ENCODE peak calls at places on chromosome 3, in nine cellular contexts. L is HCT116, O is keratinocyte, M is IMR-90, N is mammary epithelial cell, R is neural progenitor cell, K is DND-41, B is fibroblast of lung, F is GM23338. V is an unnamed sample. For H3K36me3 and H4K20me1, the result is how much of the 10 kb centered on the place peaks cover.

GRCh38 chr3:37453393-37454391 is 279.3 kb upstream of the LRRFIP2 start:
- DNase-seq in L (no peak), O (no peak), M (no peak), N (no peak), R (peak), K (no peak), B (no peak), F (peak), V (no peak)

GRCh38 chr3:104437891-104438290 is 928.8 kb upstream of the ALCAM start:
- DNase-seq in L (no peak), O (peak), M (peak), N (peak), R (peak), K (no peak), B (peak), F (peak), V (no peak)

GRCh38 chr3:50637012-50637411 is 20.1 kb downstream of the MAPKAPK3 start:
- DNase-seq in L (no peak), O (no peak), M (no peak), N (no peak), R (no peak), K (no peak), B (no peak), F (peak), V (no peak)

GRCh38 chr3:45878124-45878523 is 8.2 kb upstream of the CCR9 start:
- DNase-seq in L (no peak), O (no peak), M (no peak), N (no peak), R (no peak), K (no peak), B (no peak), F (no peak), V (no peak)

GRCh38 chr3:133983126-133983525 is 46.6 kb downstream of the SLCO2A1 start:
- DNase-seq in L (no peak), O (no peak), M (no peak), N (no peak), R (no peak), K (no peak), B (no peak), F (no peak), V (no peak)

GRCh38 chr3:133092676-133093075 is 54.5 kb downstream of the TMEM108 start:
- DNase-seq in L (no peak), O (no peak), M (peak), N (no peak), R (no peak), K (no peak), B (peak), F (no peak), V (no peak)

GRCh38 chr3:43013743-43014155 is 34.6 kb downstream of the GASK1A start:
- DNase-seq in L (no peak), O (no peak), M (no peak), N (no peak), R (no peak), K (peak), B (no peak), F (no peak), V (no peak)

GRCh38 chr3:39196671-39197446 is 4.5 kb upstream of the XIRP1 start:
- DNase-seq in L (no peak), O (no peak), M (peak), N (no peak), R (no peak), K (no peak), B (peak), F (no peak), V (no peak)

GRCh38 chr3:115272036-115272824 is 125.1 kb upstream of the ZBTB20 start:
- DNase-seq in L (no peak), O (no peak), M (peak), N (peak), R (peak), K (no peak), B (peak), F (peak), V (no peak)

GRCh38 chr3:3154879-3155610 is 24.4 kb downstream of the CRBN start:
- DNase-seq in L (no peak), O (no peak), M (no peak), N (peak), R (no peak), K (no peak), B (peak), F (no peak), V (no peak)

GRCh38 chr3:194206375-194206774 is 70.4 kb downstream of the HES1 start:
- DNase-seq in L (no peak), O (no peak), M (peak), N (no peak), R (no peak), K (no peak), B (peak), F (no peak), V (peak)

GRCh38 chr3:58034738-58035511 is 26.7 kb downstream of the FLNB start:
- DNase-seq in L (no peak), O (no peak), M (no peak), N (no peak), R (peak), K (no peak), B (no peak), F (peak), V (no peak)

GRCh38 chr3:41301548-41301947 is 102.2 kb downstream of the CTNNB1 start:
- DNase-seq in L (no peak), O (no peak), M (peak), N (peak), R (no peak), K (no peak), B (peak), F (no peak), V (peak)

GRCh38 chr3:138348950-138349739 is 766 bp downstream of the MRAS start:
- DNase-seq in L (no peak), O (no peak), M (peak), N (no peak), R (peak), K (no peak), B (peak), F (peak), V (no peak)

GRCh38 chr3:79917561-79917960 is 149.8 kb upstream of the ROBO1 start:
- DNase-seq in L (no peak), O (no peak), M (no peak), N (no peak), R (no peak), K (no peak), B (no peak), F (peak), V (no peak)

GRCh38 chr3:41205591-41205990 is 6.3 kb downstream of the CTNNB1 start:
- DNase-seq in L (no peak), O (no peak), M (no peak), N (no peak), R (no peak), K (no peak), B (no peak), F (no peak), V (no peak)

GRCh38 chr3:193742628-193743027 is 149.6 kb downstream of the OPA1 start:
- DNase-seq in L (no peak), O (no peak), M (no peak), N (no peak), R (no peak), K (no peak), B (no peak), F (no peak), V (no peak)

GRCh38 chr3:32897981-32898623 is 53.3 kb upstream of the CCR4 start:
- DNase-seq in L (no peak), O (no peak), M (no peak), N (peak), R (no peak), K (no peak), B (no peak), F (peak), V (no peak)

GRCh38 chr3:159788987-159789386 is 199.6 kb upstream of the IL12A start:
- DNase-seq in L (no peak), O (no peak), M (no peak), N (peak), R (no peak), K (no peak), B (no peak), F (no peak), V (no peak)

GRCh38 chr3:188316723-188317070 is 162.7 kb downstream of the LPP start:
- DNase-seq in L (no peak), O (no peak), M (no peak), N (no peak), R (no peak), K (no peak), B (no peak), F (no peak), V (no peak)

GRCh38 chr3:195662-196061 is 901 bp upstream of the CHL1 start:
- DNase-seq in L (no peak), O (no peak), M (no peak), N (no peak), R (peak), K (no peak), B (no peak), F (peak), V (no peak)

GRCh38 chr3:54131026-54131605 is 8.8 kb downstream of the CACNA2D3 start:
- DNase-seq in L (no peak), O (no peak), M (no peak), N (no peak), R (no peak), K (no peak), B (no peak), F (no peak), V (no peak)

GRCh38 chr3:54132685-54133084 is 10.3 kb downstream of the CACNA2D3 start:
- DNase-seq in L (no peak), O (no peak), M (no peak), N (no peak), R (no peak), K (no peak), B (no peak), F (no peak), V (no peak)

GRCh38 chr3:54133196-54133595 is 10.8 kb downstream of the CACNA2D3 start:
- DNase-seq in L (no peak), O (no peak), M (no peak), N (peak), R (no peak), K (no peak), B (no peak), F (no peak), V (no peak)

GRCh38 chr3:54134713-54135112 is 12.4 kb downstream of the CACNA2D3 start:
- DNase-seq in L (no peak), O (no peak), M (no peak), N (no peak), R (no peak), K (no peak), B (no peak), F (no peak), V (no peak)

GRCh38 chr3:54134155-54134554 is 11.8 kb downstream of the CACNA2D3 start:
- DNase-seq in L (no peak), O (no peak), M (no peak), N (no peak), R (no peak), K (no peak), B (no peak), F (no peak), V (no peak)
- H3K36me3 ChIP-seq in L (under half), O (under half), M (under half), N (under half), R (under half), K (under half), B (under half), F (under half), V (under half)

DNA sequence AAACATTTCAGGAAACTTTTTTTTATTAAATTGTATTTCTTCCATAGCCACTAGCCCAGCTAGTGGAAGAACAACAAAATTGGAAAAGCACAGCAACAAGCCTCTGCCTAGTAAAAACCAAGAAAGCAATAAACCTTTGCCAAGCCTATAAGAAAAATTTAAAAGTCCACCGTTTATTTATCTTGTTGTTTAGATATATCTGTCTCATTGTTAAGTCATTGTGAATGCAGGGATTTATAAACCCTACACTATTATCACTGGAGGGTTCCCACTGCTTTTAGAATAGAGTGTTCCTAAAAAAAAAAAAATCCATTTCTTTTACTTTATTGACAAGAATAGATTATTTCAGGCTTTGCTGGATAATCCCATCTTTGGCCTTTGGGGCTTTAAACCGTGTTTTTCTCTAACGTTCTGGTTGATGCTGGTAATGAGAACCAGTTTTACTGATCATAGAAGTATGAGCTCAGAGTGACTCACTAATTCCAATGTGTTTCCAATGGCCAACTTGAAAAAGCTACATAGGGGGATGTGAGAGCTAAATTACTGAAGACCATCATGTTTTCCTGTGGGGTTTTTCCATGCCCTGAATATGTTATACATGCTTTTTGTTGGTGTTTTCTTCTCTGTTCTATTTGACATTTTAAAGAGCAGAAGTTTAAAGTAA is 634.1 kb downstream of the RBMS3 start:
- DNase-seq in L (peak), O (no peak), M (peak), N (peak), R (no peak), K (no peak), B (peak), F (no peak), V (no peak)
- H3K4me2 ChIP-seq in L (no peak), O (no peak), M (no peak), N (no peak), R (no peak), K (no peak), B (peak), F (no peak), V (no peak)

GRCh38 chr3:65538101-65538500 is 500.6 kb downstream of the MAGI1 start:
- DNase-seq in L (no peak), O (no peak), M (peak), N (no peak), R (no peak), K (no peak), B (no peak), F (no peak), V (no peak)

GRCh38 chr3:65535260-65535659 is 503.5 kb downstream of the MAGI1 start:
- DNase-seq in L (no peak), O (no peak), M (no peak), N (no peak), R (no peak), K (no peak), B (no peak), F (no peak), V (no peak)

GRCh38 chr3:65537109-65537508 is 501.6 kb downstream of the MAGI1 start:
- DNase-seq in L (no peak), O (no peak), M (no peak), N (no peak), R (no peak), K (no peak), B (no peak), F (no peak), V (no peak)

GRCh38 chr3:65534825-65535224 is 503.9 kb downstream of the MAGI1 start:
- DNase-seq in L (no peak), O (no peak), M (no peak), N (no peak), R (no peak), K (no peak), B (no peak), F (no peak), V (no peak)

DNA sequence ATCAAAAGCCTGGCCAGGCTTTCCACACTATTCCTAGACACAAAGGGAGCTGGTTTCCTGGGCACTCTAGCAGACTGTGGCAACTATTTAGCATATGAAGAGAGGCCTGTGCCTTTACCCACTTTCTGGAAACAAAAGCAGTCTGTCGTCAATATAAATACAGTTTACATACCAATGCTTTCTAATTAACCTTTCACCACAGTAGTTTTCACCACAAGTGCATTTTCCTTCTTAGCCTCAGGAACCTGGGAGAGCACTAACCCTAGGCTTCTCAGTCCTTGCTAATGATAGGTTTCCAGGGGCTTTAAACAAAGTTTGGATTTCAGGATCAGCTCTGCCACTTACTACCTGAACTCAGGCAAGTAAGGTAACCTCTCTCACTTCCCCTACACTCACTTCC is 499.1 kb downstream of the MAGI1 start:
- DNase-seq in L (no peak), O (no peak), M (no peak), N (no peak), R (peak), K (no peak), B (no peak), F (peak), V (no peak)
- H4K20me1 ChIP-seq in L (under half), O (under half), M (under half), N (under half), R (under half), K (under half), B (under half), F (under half), V (under half)

DNA sequence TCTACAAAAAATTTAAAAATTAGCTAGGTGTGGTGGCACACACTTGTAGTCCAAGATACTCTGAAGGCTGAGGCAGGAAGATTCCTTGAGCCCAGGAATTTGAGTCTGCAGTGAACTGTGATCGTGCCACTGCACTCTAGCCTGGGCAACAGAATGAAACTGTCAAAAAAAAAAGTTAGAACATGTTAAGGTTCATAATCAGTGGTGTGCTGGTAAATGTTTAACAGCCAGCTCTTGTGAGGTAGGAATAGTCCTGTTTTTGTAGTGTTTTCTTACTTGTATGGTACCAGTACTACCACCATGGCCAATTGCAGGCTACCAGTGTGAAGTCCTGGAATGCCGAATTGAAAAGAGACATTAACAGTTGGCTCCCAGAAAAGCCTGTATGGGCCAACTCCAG is 50.7 kb downstream of the ATG7 start:
- DNase-seq in L (no peak), O (no peak), M (no peak), N (no peak), R (no peak), K (no peak), B (no peak), F (no peak), V (no peak)
- H3K36me3 ChIP-seq in L (under half), O (under half), M (under half), N (under half), R (under half), K (under half), B (under half), F (under half), V (under half)

GRCh38 chr3:131688370-131688769 is 185.6 kb upstream of the MRPL3 start:
- DNase-seq in L (no peak), O (peak), M (no peak), N (peak), R (no peak), K (no peak), B (peak), F (no peak), V (no peak)
- H3K4me2 ChIP-seq in L (no peak), O (peak), M (no peak), N (peak), R (no peak), K (no peak), B (no peak), F (no peak), V (peak)

DNA sequence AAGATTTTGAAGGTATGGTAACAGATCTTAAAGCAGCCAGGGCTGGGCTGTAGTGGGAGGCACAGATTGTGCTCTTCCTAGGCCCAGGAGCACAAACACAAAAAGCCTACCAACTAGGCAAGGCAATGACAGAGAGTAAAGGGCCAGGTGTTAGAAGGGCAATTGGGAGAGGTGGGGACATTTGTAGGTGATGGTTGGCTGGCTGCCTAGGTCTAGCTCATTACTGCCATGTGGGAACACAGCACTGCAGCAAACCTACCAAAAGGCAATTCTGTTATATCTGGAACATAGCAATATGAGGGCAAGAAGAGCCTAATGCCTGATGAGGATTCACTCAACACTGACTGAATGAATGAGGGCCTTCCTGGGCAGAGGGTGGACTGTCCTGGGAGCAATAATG is 30.4 kb downstream of the ARHGEF3 start:
- DNase-seq in L (no peak), O (no peak), M (no peak), N (no peak), R (no peak), K (no peak), B (no peak), F (no peak), V (no peak)
- H4K20me1 ChIP-seq in L (under half), O (under half), M (under half), N (under half), R (under half), K (under half), B (under half), F (under half), V (under half)

DNA sequence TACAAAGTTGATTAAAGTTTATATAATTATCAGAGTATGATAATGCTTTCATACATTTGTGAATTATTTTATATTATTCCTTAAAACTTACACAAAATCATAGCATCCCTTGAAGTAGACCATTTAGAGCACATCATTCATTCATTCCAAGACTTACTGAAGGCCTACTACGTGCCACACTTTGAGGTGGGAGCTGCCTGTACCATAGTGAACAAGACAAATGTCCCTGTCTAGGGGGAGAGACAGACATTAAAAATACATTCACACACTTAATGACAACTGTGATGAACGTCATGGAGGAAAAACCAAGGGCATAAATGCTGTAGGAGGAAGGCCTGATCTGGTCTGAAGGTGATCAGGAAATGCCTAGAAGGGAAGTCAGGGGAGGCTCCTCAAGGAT is 12.1 kb downstream of the MCCC1 start:
- DNase-seq in L (no peak), O (no peak), M (no peak), N (no peak), R (no peak), K (no peak), B (no peak), F (no peak), V (no peak)
- H3K36me3 ChIP-seq in L (under half), O (under half), M (under half), N (under half), R (under half), K (half or more), B (under half), F (under half), V (under half)

DNA sequence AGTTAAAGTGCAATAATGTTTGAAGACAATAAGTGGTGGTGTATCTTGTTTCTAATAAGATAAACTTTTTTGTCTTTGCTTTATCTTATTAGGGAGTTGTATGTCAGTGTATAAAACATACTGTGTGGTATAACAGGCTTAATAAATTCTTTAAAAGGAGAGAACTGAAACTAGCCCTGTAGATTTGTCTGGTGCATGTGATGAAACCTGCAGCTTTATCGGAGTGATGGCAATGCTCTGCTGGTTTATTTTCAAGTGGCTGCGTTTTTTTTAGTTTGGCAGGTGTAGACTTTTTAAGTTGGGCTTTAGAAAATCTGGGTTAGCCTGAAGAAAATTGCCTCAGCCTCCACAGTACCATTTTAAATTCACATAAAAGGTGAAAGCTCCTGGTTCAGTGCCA is 2.7 kb downstream of the RPL15 start:
- DNase-seq in L (no peak), O (no peak), M (no peak), N (no peak), R (no peak), K (no peak), B (no peak), F (no peak), V (no peak)
- H3K4me2 ChIP-seq in L (no peak), O (peak), M (no peak), N (peak), R (peak), K (no peak), B (peak), F (peak), V (peak)

V was measured in PC-9.